ENCODE peak calls at places on chromosome 18, in four cellular contexts. J is NCI-H446 treated with DMSO at 0.1 percent for 48 hours, Z is fibroblast of pulmonary artery, F is NCI-H1105 treated with DMSO at 0.1 percent for 48 hours. X is an unnamed sample.

GRCh38 chr18:21402272-21402671 is 160.2 kb downstream of the GREB1L start:
- DNase-seq in J (no peak), Z (no peak), F (no peak), X (no peak)

GRCh38 chr18:9629709-9630108 is 15.3 kb upstream of the PPP4R1 start:
- DNase-seq in J (no peak), Z (peak; percentile 41), F (no peak), X (peak; percentile 70)

GRCh38 chr18:394997-395383 is 105.5 kb downstream of the COLEC12 start:
- DNase-seq in J (no peak), Z (peak; percentile 84), F (no peak), X (peak; percentile 46)

GRCh38 chr18:63775166-63775730 is at the start of gene SERPINB7:
- DNase-seq in J (no peak), Z (peak; percentile 33), F (no peak), X (peak; percentile 70)

GRCh38 chr18:5630057-5630765 is 86.4 kb upstream of the EPB41L3 start:
- DNase-seq in J (no peak), Z (peak; percentile 55), F (peak; percentile 73), X (no peak)

GRCh38 chr18:23257686-23258565 is 122.6 kb downstream of the CABLES1 start:
- DNase-seq in J (no peak), Z (peak; percentile 31), F (no peak), X (peak; percentile 28)

GRCh38 chr18:22838639-22839487 is 94.3 kb upstream of the RBBP8 start:
- DNase-seq in J (no peak), Z (no peak), F (no peak), X (no peak)

GRCh38 chr18:6482198-6482977 is 67.7 kb upstream of the L3MBTL4 start:
- DNase-seq in J (no peak), Z (peak; percentile 55), F (no peak), X (peak; percentile 70)

GRCh38 chr18:48827321-48828200 is 123.2 kb downstream of the SMAD7 start:
- DNase-seq in J (no peak), Z (peak; percentile 68), F (peak; percentile 17), X (peak; percentile 71)

GRCh38 chr18:22974707-22975106 is 41.6 kb downstream of the RBBP8 start:
- DNase-seq in J (no peak), Z (no peak), F (no peak), X (no peak)

GRCh38 chr18:22377769-22378168 is 39.9 kb downstream of the CTAGE1 start:
- DNase-seq in J (no peak), Z (no peak), F (no peak), X (no peak)

GRCh38 chr18:80119111-80119510 is 10.0 kb downstream of the ADNP2 start:
- DNase-seq in J (no peak), Z (no peak), F (no peak), X (no peak)

GRCh38 chr18:57802166-57802868 is 798 bp downstream of the ATP8B1 start:
- DNase-seq in J (no peak), Z (no peak), F (peak; percentile 42), X (no peak)

GRCh38 chr18:77116201-77117080 is 16.1 kb downstream of the MBP start:
- DNase-seq in J (no peak), Z (no peak), F (no peak), X (no peak)

GRCh38 chr18:67385455-67385854 is 131.1 kb downstream of the DSEL start:
- DNase-seq in J (no peak), Z (peak; percentile 60), F (no peak), X (peak; percentile 86)

GRCh38 chr18:2325308-2325849 is 245.9 kb downstream of the METTL4 start:
- DNase-seq in J (no peak), Z (peak; percentile 91), F (no peak), X (peak; percentile 75)

GRCh38 chr18:76374330-76375281 is 120.4 kb downstream of the ZNF516 start:
- DNase-seq in J (no peak), Z (no peak), F (no peak), X (no peak)

GRCh38 chr18:70280007-70280925 is 8.6 kb upstream of the SOCS6 start:
- DNase-seq in J (no peak), Z (peak; percentile 18), F (no peak), X (no peak)

GRCh38 chr18:31223371-31223770 is 60.7 kb upstream of the DSC1 start:
- DNase-seq in J (no peak), Z (no peak), F (no peak), X (no peak)

GRCh38 chr18:75140296-75140695 is 68.6 kb downstream of the PTGR3 start:
- DNase-seq in J (no peak), Z (no peak), F (no peak), X (no peak)

GRCh38 chr18:56038258-56039030 is 450.5 kb upstream of the TCF4 start:
- DNase-seq in J (peak; percentile 97), Z (no peak), F (peak; percentile 95), X (no peak)

GRCh38 chr18:21129586-21130216 is 18.1 kb upstream of the ROCK1 start:
- DNase-seq in J (no peak), Z (no peak), F (no peak), X (peak; percentile 49)

GRCh38 chr18:23819005-23819404 is 129.8 kb downstream of the LAMA3 start:
- DNase-seq in J (no peak), Z (no peak), F (no peak), X (no peak)

GRCh38 chr18:69664399-69664798 is 263.7 kb downstream of the DOK6 start:
- DNase-seq in J (no peak), Z (no peak), F (no peak), X (no peak)

GRCh38 chr18:79916128-79916494 is 35.3 kb downstream of the SLC66A2 start:
- DNase-seq in J (no peak), Z (no peak), F (no peak), X (no peak)

GRCh38 chr18:62904396-62905285 is 189.3 kb downstream of the PHLPP1 start:
- DNase-seq in J (no peak), Z (no peak), F (no peak), X (no peak)

GRCh38 chr18:69943021-69943420 is 4.7 kb downstream of the CD226 start:
- DNase-seq in J (no peak), Z (no peak), F (no peak), X (no peak)

GRCh38 chr18:75923169-75923568 is 495.7 kb upstream of the SMIM21 start:
- DNase-seq in J (no peak), Z (peak; percentile 17), F (no peak), X (peak; percentile 1)

GRCh38 chr18:32891797-32892196 is 119.0 kb upstream of the KLHL14 start:
- DNase-seq in J (no peak), Z (no peak), F (no peak), X (no peak)

GRCh38 chr18:10193446-10193845 is 261.0 kb upstream of the APCDD1 start:
- DNase-seq in J (no peak), Z (no peak), F (no peak), X (no peak)